ENCODE peak calls at places on chromosomes 12 and 14, in nine cellular contexts. E, O, Y, P, G, Q, B, T and V are unnamed samples.

GRCh38 chr14:89303452-89304435 is 113.3 kb downstream of the FOXN3 start:
- DNase-seq in T (no peak), O (peak), Y (peak), G (peak), B (peak), E (peak), P (peak), Q (peak), V (peak)

GRCh38 chr12:130463259-130463658 is 125.6 kb downstream of the PIWIL1 start:
- DNase-seq in Y (no peak), G (no peak), O (no peak), B (no peak), P (no peak), T (no peak), E (no peak), Q (no peak), V (no peak)

GRCh38 chr14:49857427-49858003 is 4.9 kb upstream of the NEMF start:
- DNase-seq in P (no peak), T (no peak), Y (no peak), B (no peak), E (no peak), G (no peak), Q (no peak), O (no peak), V (no peak)

GRCh38 chr12:110079477-110080400 is 31.4 kb upstream of the C12orf76 start:
- DNase-seq in T (no peak), E (no peak), G (no peak), B (peak), Q (peak), P (peak), O (peak), Y (no peak), V (peak)

GRCh38 chr12:11724888-11725310 is 75.4 kb downstream of the ETV6 start:
- DNase-seq in O (no peak), T (no peak), Y (peak), G (no peak), Q (no peak), E (no peak), P (no peak), B (no peak), V (no peak)

GRCh38 chr12:62730649-62731377 is 204.1 kb downstream of the PPM1H start:
- DNase-seq in E (peak), P (no peak), T (no peak), O (no peak), G (no peak), B (no peak), Q (no peak), Y (no peak), V (no peak)

GRCh38 chr12:3975652-3976051 is 102.5 kb upstream of the PARP11 start:
- DNase-seq in T (no peak), Q (no peak), G (no peak), P (no peak), O (no peak), Y (no peak), E (no peak), B (no peak), V (no peak)

GRCh38 chr12:8081228-8081920 is 700 bp upstream of the NECAP1 start:
- DNase-seq in Y (no peak), E (peak), B (no peak), Q (no peak), O (peak), P (no peak), T (no peak), G (peak), V (no peak)

GRCh38 chr14:65791551-65791981 is 379.0 kb downstream of the FUT8 start:
- DNase-seq in T (no peak), E (peak), O (no peak), Q (no peak), P (no peak), G (no peak), Y (peak), B (peak), V (no peak)

GRCh38 chr14:55399912-55400311 is 11.7 kb downstream of the ATG14 start:
- DNase-seq in T (no peak), P (no peak), E (no peak), O (no peak), G (no peak), Y (no peak), Q (no peak), B (no peak), V (no peak)

GRCh38 chr14:29320261-29320660 is 553.7 kb downstream of the FOXG1 start:
- DNase-seq in Q (no peak), B (no peak), G (no peak), T (no peak), O (no peak), P (no peak), E (no peak), Y (peak), V (no peak)

GRCh38 chr12:91851741-91852477 is 293.7 kb downstream of the BTG1 start:
- DNase-seq in P (no peak), Y (no peak), G (no peak), Q (no peak), T (no peak), O (no peak), B (no peak), E (no peak), V (no peak)

GRCh38 chr12:108939594-108939993 is 59.7 kb downstream of the DAO start:
- DNase-seq in Q (no peak), O (no peak), B (no peak), E (no peak), T (no peak), Y (peak), P (no peak), G (peak), V (no peak)

GRCh38 chr12:130872179-130873096 is 572 bp downstream of the RAN start:
- DNase-seq in B (peak), P (no peak), Q (no peak), G (no peak), Y (no peak), O (peak), E (peak), T (peak), V (peak)

GRCh38 chr14:102840801-102841528 is 63.7 kb downstream of the TRAF3 start:
- DNase-seq in B (no peak), T (no peak), Q (no peak), O (no peak), Y (no peak), G (no peak), E (no peak), P (no peak), V (no peak)

GRCh38 chr12:77615331-77615730 is 215.4 kb upstream of the NAV3 start:
- DNase-seq in Y (no peak), G (peak), E (no peak), P (no peak), Q (no peak), T (no peak), O (no peak), B (no peak), V (no peak)

GRCh38 chr14:89588016-89588415 is 171.0 kb upstream of the FOXN3 start:
- DNase-seq in G (no peak), Y (no peak), E (no peak), T (no peak), O (no peak), P (no peak), B (no peak), Q (no peak), V (no peak)

GRCh38 chr12:113887906-113888305 is 78.2 kb downstream of the RBM19 start:
- DNase-seq in B (no peak), P (no peak), Y (no peak), G (no peak), Q (no peak), O (no peak), E (no peak), T (no peak), V (no peak)

GRCh38 chr14:104794641-104795467 is 694 bp downstream of the AKT1 start:
- DNase-seq in P (no peak), Y (no peak), Q (no peak), G (peak), T (no peak), B (no peak), O (no peak), E (no peak), V (peak)

GRCh38 chr14:102185360-102185759 is 45.7 kb downstream of the WDR20 start:
- DNase-seq in P (no peak), T (no peak), O (no peak), Y (no peak), Q (no peak), G (no peak), E (no peak), B (no peak), V (no peak)

GRCh38 chr14:91873476-91874265 is 6.3 kb upstream of the TC2N start:
- DNase-seq in O (no peak), Y (no peak), Q (no peak), E (no peak), G (no peak), T (no peak), P (no peak), B (peak), V (no peak)

GRCh38 chr12:47214771-47215170 is 135.0 kb upstream of the AMIGO2 start:
- DNase-seq in T (no peak), O (no peak), Q (no peak), G (no peak), P (no peak), E (no peak), Y (no peak), B (no peak), V (no peak)

GRCh38 chr12:130787445-130788410 is 51.3 kb downstream of the STX2 start:
- DNase-seq in T (no peak), B (no peak), Q (no peak), O (peak), E (no peak), Y (peak), G (no peak), P (no peak), V (no peak)

GRCh38 chr14:37413504-37414003 is 181.5 kb downstream of the FOXA1 start:
- DNase-seq in Q (no peak), G (no peak), B (no peak), P (no peak), O (no peak), T (no peak), E (no peak), Y (no peak), V (no peak)

GRCh38 chr14:105475916-105476845 is 1.6 kb downstream of the CRIP2 start:
- DNase-seq in O (peak), Q (peak), Y (no peak), E (no peak), P (no peak), G (no peak), B (no peak), T (no peak), V (peak)

GRCh38 chr12:114913871-114914801 is 230.2 kb upstream of the TBX3 start:
- DNase-seq in Y (peak), O (no peak), P (no peak), B (no peak), T (no peak), G (no peak), Q (no peak), E (peak), V (no peak)

GRCh38 chr12:113796086-113796827 is 169.9 kb downstream of the RBM19 start:
- DNase-seq in P (no peak), T (no peak), O (no peak), Q (no peak), Y (no peak), B (no peak), G (no peak), E (no peak), V (no peak)

GRCh38 chr14:99261916-99262787 is 9.8 kb downstream of the BCL11B start:
- DNase-seq in T (no peak), O (no peak), B (peak), Q (no peak), E (no peak), Y (no peak), P (no peak), G (no peak), V (no peak)

GRCh38 chr12:104768033-104768432 is 190.1 kb downstream of the SLC41A2 start:
- DNase-seq in E (no peak), B (no peak), Y (no peak), P (no peak), T (no peak), O (no peak), Q (no peak), G (no peak), V (no peak)

GRCh38 chr14:76872796-76873432 is 46.7 kb downstream of the LRRC74A start:
- DNase-seq in Q (no peak), B (peak), O (peak), G (peak), T (peak), Y (peak), E (peak), P (peak), V (no peak)

GRCh38 chr14:94110552-94111181 is at the start of gene IFI27:
- DNase-seq in O (no peak), E (peak), Y (no peak), T (no peak), G (peak), B (no peak), P (peak), Q (no peak), V (no peak)

GRCh38 chr14:96102071-96102856 is 63.1 kb downstream of the C14orf132 start:
- DNase-seq in Q (no peak), E (no peak), P (no peak), B (no peak), G (no peak), T (no peak), O (no peak), Y (no peak), V (no peak)

GRCh38 chr14:97382616-97383226 is 585.5 kb downstream of the VRK1 start:
- DNase-seq in Q (no peak), P (no peak), E (no peak), T (no peak), B (no peak), G (no peak), O (no peak), Y (no peak), V (no peak)

GRCh38 chr12:115998119-115998633 is 279.3 kb downstream of the MED13L start:
- DNase-seq in B (peak), T (no peak), P (no peak), E (peak), O (no peak), Q (no peak), Y (peak), G (peak), V (no peak)

GRCh38 chr12:119179335-119180021 is 747 bp downstream of the HSPB8 start:
- DNase-seq in O (no peak), T (no peak), Q (no peak), E (no peak), G (peak), B (no peak), Y (no peak), P (no peak), V (no peak)

GRCh38 chr12:26287666-26288408 is 92.5 kb downstream of the SSPN start:
- DNase-seq in O (no peak), B (no peak), P (peak), Q (no peak), G (no peak), T (no peak), E (peak), Y (no peak), V (no peak)